ENCODE peak calls at places on chromosomes 7 and 10, in five cellular contexts. I is A172, F is HTR-8/SVneo, P is colonic mucosa, Y is mesendoderm. M is an unnamed sample.
A peak's percentile ranks its signal among the peaks of the same experiment; 100 is the strongest.

GRCh38 chr10:112389147-112389822 is 15.4 kb downstream of the ACSL5 start:
- DNase-seq in I (peak; percentile 93), F (no peak), Y (peak; percentile 94), P (peak; percentile 48), M (no peak)

GRCh38 chr10:131983780-131984179 is 2.1 kb upstream of the BNIP3 start:
- DNase-seq in I (peak; percentile 72), P (no peak), Y (no peak), F (peak; percentile 42), M (peak; percentile 93)

GRCh38 chr7:41592226-41592625 is 110.7 kb downstream of the INHBA start:
- DNase-seq in F (no peak), I (no peak), P (no peak), Y (peak; percentile 38), M (no peak)

GRCh38 chr7:99733448-99733847 is 1.5 kb downstream of the CYP3A7 start:
- DNase-seq in Y (peak; percentile 37), I (no peak), P (no peak), F (no peak), M (no peak)

GRCh38 chr7:107579546-107579880 is 533 bp upstream of the BCAP29 start:
- DNase-seq in F (peak; percentile 14), P (no peak), I (no peak), Y (no peak), M (no peak)

GRCh38 chr10:86350897-86351296 is 15.7 kb downstream of the GRID1 start:
- DNase-seq in P (no peak), Y (no peak), F (no peak), I (no peak), M (no peak)

GRCh38 chr7:99693100-99693426 is 13.3 kb upstream of the CYP3A5 start:
- DNase-seq in P (no peak), I (no peak), F (no peak), Y (no peak), M (no peak)

GRCh38 chr10:72694476-72695369 is 2.8 kb downstream of the MCU start:
- DNase-seq in P (no peak), I (peak; percentile 44), F (no peak), Y (no peak), M (no peak)

GRCh38 chr10:74825371-74826141 is 844 bp upstream of the KAT6B start:
- DNase-seq in F (no peak), I (peak; percentile 6), P (peak; percentile 49), Y (no peak), M (no peak)

GRCh38 chr7:45223728-45224630 is 66.4 kb downstream of the RAMP3 start:
- DNase-seq in Y (no peak), I (no peak), F (no peak), P (no peak), M (no peak)

GRCh38 chr7:135877799-135878198 is 99.4 kb downstream of the MTPN start:
- DNase-seq in F (no peak), I (peak; percentile 65), Y (no peak), P (no peak), M (no peak)

GRCh38 chr10:73439605-73440298 is 6.4 kb upstream of the MSS51 start:
- DNase-seq in Y (no peak), I (peak; percentile 23), P (no peak), F (peak; percentile 26), M (peak; percentile 13)

GRCh38 chr7:1920266-1920681 is 250.2 kb downstream of the ELFN1 start:
- DNase-seq in Y (no peak), I (no peak), F (no peak), P (no peak), M (no peak)

GRCh38 chr7:66950763-66951162 is 29.7 kb downstream of the TMEM248 start:
- DNase-seq in Y (no peak), I (peak; percentile 52), P (no peak), F (no peak), M (no peak)

GRCh38 chr7:24979470-24979862 is 512 bp downstream of the OSBPL3 start:
- DNase-seq in F (no peak), Y (peak; percentile 79), I (peak; percentile 68), P (peak; percentile 68), M (no peak)

GRCh38 chr7:35754741-35755140 is 46.1 kb upstream of the SEPTIN7 start:
- DNase-seq in F (no peak), P (no peak), I (no peak), Y (peak; percentile 16), M (no peak)

GRCh38 chr10:60172363-60172990 is 217.2 kb downstream of the ANK3 start:
- DNase-seq in F (no peak), I (no peak), Y (no peak), P (no peak), M (no peak)

GRCh38 chr7:123455965-123456364 is 78.4 kb downstream of the IQUB start:
- DNase-seq in F (no peak), Y (no peak), P (no peak), I (no peak), M (no peak)

GRCh38 chr7:2761131-2761624 is 73.2 kb downstream of the AMZ1 start:
- DNase-seq in Y (no peak), I (no peak), F (no peak), P (no peak), M (no peak)

GRCh38 chr7:42407828-42408227 is 170.8 kb upstream of the GLI3 start:
- DNase-seq in Y (peak; percentile 5), I (no peak), P (no peak), F (no peak), M (no peak)

GRCh38 chr10:3425261-3425660 is 252.7 kb upstream of the PITRM1 start:
- DNase-seq in F (no peak), I (no peak), Y (no peak), P (no peak), M (no peak)

GRCh38 chr10:43322321-43322720 is 49.1 kb upstream of the FXYD4 start:
- DNase-seq in I (no peak), Y (no peak), F (no peak), P (peak; percentile 74), M (no peak)

M was measured in AG04450.